ENCODE peak calls at places on chromosomes 13 and 19, in four cellular contexts. One of them, this sample, is unnamed.
A peak's percentile ranks its signal among the peaks of the same experiment; 100 is the strongest.

GRCh38 chr13:41563501-41564001 is 106.2 kb downstream of the RGCC start:
- DNase-seq in mucosa of descending colon: no peak
- DNase-seq in heart right ventricle: no peak
- DNase-seq in AG10803: peak; percentile 81
- DNase-seq in this sample: no peak

GRCh38 chr19:3683405-3683865 is 16.8 kb downstream of the PIP5K1C start:
- DNase-seq in mucosa of descending colon: no peak
- DNase-seq in heart right ventricle: peak; percentile 56
- DNase-seq in AG10803: no peak
- DNase-seq in this sample: no peak

GRCh38 chr13:25775275-25775674 is 276.5 kb downstream of the SHISA2 start:
- DNase-seq in mucosa of descending colon: no peak
- DNase-seq in heart right ventricle: no peak
- DNase-seq in AG10803: no peak
- DNase-seq in this sample: no peak

GRCh38 chr13:112887557-112887991 is 81.4 kb upstream of the MCF2L start:
- DNase-seq in mucosa of descending colon: peak; percentile 19
- DNase-seq in heart right ventricle: no peak
- DNase-seq in AG10803: no peak
- DNase-seq in this sample: no peak

GRCh38 chr13:92963029-92963428 is 263.6 kb upstream of the GPC6 start:
- DNase-seq in mucosa of descending colon: no peak
- DNase-seq in heart right ventricle: no peak
- DNase-seq in AG10803: no peak
- DNase-seq in this sample: no peak

GRCh38 chr19:3687774-3688706 is 12.2 kb downstream of the PIP5K1C start:
- DNase-seq in mucosa of descending colon: peak; percentile 69
- DNase-seq in heart right ventricle: no peak
- DNase-seq in AG10803: no peak
- DNase-seq in this sample: no peak

GRCh38 chr19:45079063-45079910 is at the start of gene GEMIN7:
- DNase-seq in mucosa of descending colon: peak; percentile 88
- DNase-seq in heart right ventricle: peak; percentile 78
- DNase-seq in AG10803: peak; percentile 67
- DNase-seq in this sample: peak; percentile 70

GRCh38 chr19:16417660-16418596 is 53.8 kb downstream of the EPS15L1 start:
- DNase-seq in mucosa of descending colon: peak; percentile 64
- DNase-seq in heart right ventricle: peak; percentile 72
- DNase-seq in AG10803: peak; percentile 35
- DNase-seq in this sample: peak; percentile 70

GRCh38 chr13:82961757-82962156 is 920.5 kb downstream of the SLITRK1 start:
- DNase-seq in mucosa of descending colon: no peak
- DNase-seq in heart right ventricle: no peak
- DNase-seq in AG10803: no peak
- DNase-seq in this sample: no peak

GRCh38 chr13:30584332-30584731 is 33.4 kb upstream of the USPL1 start:
- DNase-seq in mucosa of descending colon: no peak
- DNase-seq in heart right ventricle: no peak
- DNase-seq in AG10803: no peak
- DNase-seq in this sample: no peak

GRCh38 chr19:29517946-29518345 is 7.8 kb upstream of the VSTM2B start:
- DNase-seq in mucosa of descending colon: no peak
- DNase-seq in heart right ventricle: no peak
- DNase-seq in AG10803: no peak
- DNase-seq in this sample: no peak

GRCh38 chr19:57075125-57075524 is 44.7 kb upstream of the USP29 start:
- DNase-seq in mucosa of descending colon: no peak
- DNase-seq in heart right ventricle: no peak
- DNase-seq in AG10803: no peak
- DNase-seq in this sample: no peak

GRCh38 chr13:24083722-24084421 is 76.6 kb upstream of the SPATA13 start:
- DNase-seq in mucosa of descending colon: no peak
- DNase-seq in heart right ventricle: no peak
- DNase-seq in AG10803: no peak
- DNase-seq in this sample: peak; percentile 43

GRCh38 chr19:48954595-48955307 is at the start of gene BAX:
- DNase-seq in mucosa of descending colon: peak; percentile 99
- DNase-seq in heart right ventricle: peak; percentile 98
- DNase-seq in AG10803: peak; percentile 92
- DNase-seq in this sample: peak; percentile 97

GRCh38 chr13:72959643-72960042 is 99.2 kb upstream of the KLF5 start:
- DNase-seq in mucosa of descending colon: no peak
- DNase-seq in heart right ventricle: no peak
- DNase-seq in AG10803: no peak
- DNase-seq in this sample: no peak

GRCh38 chr19:50932690-50933083 is 20.2 kb downstream of the KLK5 start:
- DNase-seq in mucosa of descending colon: no peak
- DNase-seq in heart right ventricle: no peak
- DNase-seq in AG10803: no peak
- DNase-seq in this sample: no peak

GRCh38 chr13:111898956-111899713 is 167.8 kb upstream of the SOX1 start:
- DNase-seq in mucosa of descending colon: no peak
- DNase-seq in heart right ventricle: no peak
- DNase-seq in AG10803: no peak
- DNase-seq in this sample: no peak

GRCh38 chr13:77975358-77976042 is 56.9 kb upstream of the EDNRB start:
- DNase-seq in mucosa of descending colon: no peak
- DNase-seq in heart right ventricle: no peak
- DNase-seq in AG10803: no peak
- DNase-seq in this sample: no peak

GRCh38 chr13:51902776-51903175 is 41.0 kb downstream of the CCDC70 start:
- DNase-seq in mucosa of descending colon: no peak
- DNase-seq in heart right ventricle: no peak
- DNase-seq in AG10803: no peak
- DNase-seq in this sample: no peak

GRCh38 chr13:91955546-91956355 is 557.3 kb downstream of the GPC5 start:
- DNase-seq in mucosa of descending colon: no peak
- DNase-seq in heart right ventricle: no peak
- DNase-seq in AG10803: no peak
- DNase-seq in this sample: no peak
- TF ChIP-seq CTCF in mucosa of descending colon: no peak
- TF ChIP-seq CTCF in heart right ventricle: no peak
- TF ChIP-seq CTCF in AG10803: no peak
- TF ChIP-seq CTCF in this sample: no peak

GRCh38 chr13:60617863-60618733 is 221.1 kb downstream of the TDRD3 start:
- DNase-seq in mucosa of descending colon: no peak
- DNase-seq in heart right ventricle: no peak
- DNase-seq in AG10803: peak; percentile 55
- DNase-seq in this sample: peak; percentile 17
- TF ChIP-seq CTCF in mucosa of descending colon: no peak
- TF ChIP-seq CTCF in heart right ventricle: peak; percentile 36
- TF ChIP-seq CTCF in AG10803: peak; percentile 80
- TF ChIP-seq CTCF in this sample: no peak

GRCh38 chr13:109790951-109791605 is 4.7 kb upstream of the IRS2 start:
- DNase-seq in mucosa of descending colon: no peak
- DNase-seq in heart right ventricle: no peak
- DNase-seq in AG10803: peak; percentile 65
- DNase-seq in this sample: peak; percentile 46
- TF ChIP-seq CTCF in mucosa of descending colon: no peak
- TF ChIP-seq CTCF in heart right ventricle: peak; percentile 37
- TF ChIP-seq CTCF in AG10803: peak; percentile 42
- TF ChIP-seq CTCF in this sample: no peak

GRCh38 chr19:6510618-6511017 is 8.5 kb upstream of the TUBB4A start:
- DNase-seq in mucosa of descending colon: no peak
- DNase-seq in heart right ventricle: no peak
- DNase-seq in AG10803: no peak
- DNase-seq in this sample: no peak
- TF ChIP-seq CTCF in mucosa of descending colon: no peak
- TF ChIP-seq CTCF in heart right ventricle: no peak
- TF ChIP-seq CTCF in AG10803: no peak
- TF ChIP-seq CTCF in this sample: no peak

GRCh38 chr13:58955546-58956385 is 1208.0 kb downstream of the DIAPH3 start:
- DNase-seq in mucosa of descending colon: no peak
- DNase-seq in heart right ventricle: no peak
- DNase-seq in AG10803: no peak
- DNase-seq in this sample: no peak

GRCh38 chr13:58963321-58963720 is 1200.4 kb downstream of the DIAPH3 start:
- DNase-seq in mucosa of descending colon: no peak
- DNase-seq in heart right ventricle: no peak
- DNase-seq in AG10803: no peak
- DNase-seq in this sample: no peak

GRCh38 chr13:58964048-58964447 is 1199.7 kb downstream of the DIAPH3 start:
- DNase-seq in mucosa of descending colon: no peak
- DNase-seq in heart right ventricle: no peak
- DNase-seq in AG10803: no peak
- DNase-seq in this sample: no peak

GRCh38 chr13:58960909-58961308 is 1202.8 kb downstream of the DIAPH3 start:
- DNase-seq in mucosa of descending colon: no peak
- DNase-seq in heart right ventricle: no peak
- DNase-seq in AG10803: no peak
- DNase-seq in this sample: no peak
- TF ChIP-seq CTCF in mucosa of descending colon: no peak
- TF ChIP-seq CTCF in heart right ventricle: peak; percentile 53
- TF ChIP-seq CTCF in AG10803: no peak
- TF ChIP-seq CTCF in this sample: peak; percentile 20

DNA sequence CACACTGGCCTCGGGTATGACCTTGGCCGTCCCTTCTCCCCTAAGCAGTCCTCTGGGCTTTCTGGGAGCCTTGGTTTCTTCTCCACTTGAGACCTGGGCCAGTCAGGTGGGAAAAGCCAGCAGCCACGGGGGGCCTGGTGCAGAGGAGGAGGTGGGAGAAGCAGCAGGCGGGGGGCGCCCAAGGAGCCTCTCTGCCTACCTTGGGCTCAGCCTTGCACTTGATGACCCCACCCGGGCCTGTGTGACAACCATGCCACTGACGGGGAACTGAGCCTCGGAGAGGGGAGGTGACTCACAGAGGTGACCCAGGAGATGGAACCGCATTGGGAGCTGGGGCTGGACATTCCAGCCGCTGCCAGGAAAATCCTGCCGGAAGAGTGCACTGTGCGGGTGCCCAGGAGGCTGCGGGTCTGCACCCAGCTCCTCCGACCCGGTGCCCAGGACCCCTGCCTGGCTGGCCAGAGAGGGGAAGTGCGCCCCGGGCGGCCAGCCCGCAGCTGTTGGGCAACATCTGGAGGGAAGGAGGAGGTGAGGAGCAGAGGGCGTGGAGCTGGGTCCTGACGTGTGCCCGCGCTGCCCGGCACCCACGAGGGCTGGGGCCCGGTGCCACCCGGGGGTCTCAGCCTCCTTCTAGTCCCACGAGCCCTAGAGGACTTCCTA is 23.4 kb upstream of the SLC7A10 start:
- DNase-seq in mucosa of descending colon: peak; percentile 48
- DNase-seq in heart right ventricle: no peak
- DNase-seq in AG10803: no peak
- DNase-seq in this sample: no peak
- TF ChIP-seq CTCF in mucosa of descending colon: no peak
- TF ChIP-seq CTCF in heart right ventricle: no peak
- TF ChIP-seq CTCF in AG10803: no peak
- TF ChIP-seq CTCF in this sample: no peak

GRCh38 chr19:10206226-10206873 is 11.6 kb upstream of the DNMT1 start:
- DNase-seq in mucosa of descending colon: no peak
- DNase-seq in heart right ventricle: no peak
- DNase-seq in AG10803: peak; percentile 41
- DNase-seq in this sample: no peak
- TF ChIP-seq CTCF in mucosa of descending colon: no peak
- TF ChIP-seq CTCF in heart right ventricle: no peak
- TF ChIP-seq CTCF in AG10803: no peak
- TF ChIP-seq CTCF in this sample: no peak

GRCh38 chr19:37079238-37079637 is 1.0 kb downstream of the ZNF420 start:
- DNase-seq in mucosa of descending colon: no peak
- DNase-seq in heart right ventricle: no peak
- DNase-seq in AG10803: no peak
- DNase-seq in this sample: no peak

GRCh38 chr19:37077615-37077928 is 661 bp upstream of the ZNF420 start:
- DNase-seq in mucosa of descending colon: no peak
- DNase-seq in heart right ventricle: no peak
- DNase-seq in AG10803: no peak
- DNase-seq in this sample: no peak

GRCh38 chr19:37078717-37079032 is 442 bp downstream of the ZNF420 start:
- DNase-seq in mucosa of descending colon: no peak
- DNase-seq in heart right ventricle: no peak
- DNase-seq in AG10803: no peak
- DNase-seq in this sample: no peak

GRCh38 chr19:37077929-37078716 is at the start of gene ZNF420:
- DNase-seq in mucosa of descending colon: peak; percentile 94
- DNase-seq in heart right ventricle: peak; percentile 93
- DNase-seq in AG10803: peak; percentile 94
- DNase-seq in this sample: peak; percentile 97

GRCh38 chr19:37082307-37082706 is 4.1 kb downstream of the ZNF420 start:
- DNase-seq in mucosa of descending colon: no peak
- DNase-seq in heart right ventricle: no peak
- DNase-seq in AG10803: no peak
- DNase-seq in this sample: no peak
- TF ChIP-seq CTCF in mucosa of descending colon: no peak
- TF ChIP-seq CTCF in heart right ventricle: no peak
- TF ChIP-seq CTCF in AG10803: no peak
- TF ChIP-seq CTCF in this sample: no peak

GRCh38 chr13:63370101-63370500 is 1954.5 kb upstream of the PCDH20 start:
- DNase-seq in mucosa of descending colon: no peak
- DNase-seq in heart right ventricle: no peak
- DNase-seq in AG10803: no peak
- DNase-seq in this sample: no peak
- TF ChIP-seq CTCF in mucosa of descending colon: no peak
- TF ChIP-seq CTCF in heart right ventricle: no peak
- TF ChIP-seq CTCF in AG10803: no peak
- TF ChIP-seq CTCF in this sample: no peak